ENCODE peak calls at places on chromosomes 12 and 14, in eight cellular contexts. L is NAMALWA; P is neural crest cell; T is CD8-positive, alpha-beta memory T cell; U is stromal cell of bone marrow; S is stimulated activated CD4-positive, alpha-beta T cell treated with anti-CD3 and anti-CD28 coated beads, TNF-alpha, amount 100 ng/mL, for 24 hours; M is GM04504; C is fibroblast of gingiva. J is an unnamed sample.

GRCh38 chr12:6038160-6038559 is 86.3 kb downstream of the VWF start:
- DNase-seq in L (peak; percentile 93), P (peak; percentile 56), T (no peak), U (peak; percentile 41), S (peak; percentile 16), M (no peak), C (peak; percentile 54), J (peak; percentile 70)

GRCh38 chr12:52438305-52439301 is 4.4 kb upstream of the KRT75 start:
- DNase-seq in L (no peak), P (no peak), T (no peak), U (no peak), S (no peak), M (no peak), C (no peak), J (no peak)

GRCh38 chr12:108821407-108822397 is 35.7 kb downstream of the SSH1 start:
- DNase-seq in L (no peak), P (no peak), T (no peak), U (no peak), S (no peak), M (no peak), C (no peak), J (no peak)

GRCh38 chr12:26971963-26972362 is 33.7 kb downstream of the FGFR1OP2 start:
- DNase-seq in L (peak; percentile 31), P (no peak), T (peak; percentile 68), U (no peak), S (peak; percentile 42), M (no peak), C (no peak), J (no peak)

GRCh38 chr14:93727039-93727740 is 61.1 kb downstream of the PRIMA1 start:
- DNase-seq in L (no peak), P (no peak), T (no peak), U (no peak), S (no peak), M (no peak), C (no peak), J (no peak)

GRCh38 chr12:26648584-26648983 is 184.4 kb downstream of the ITPR2 start:
- DNase-seq in L (no peak), P (no peak), T (no peak), U (peak; percentile 80), S (no peak), M (peak; percentile 74), C (peak; percentile 64), J (peak; percentile 96)

GRCh38 chr14:26926585-26926984 is 328.8 kb upstream of the NOVA1 start:
- DNase-seq in L (no peak), P (no peak), T (no peak), U (no peak), S (no peak), M (no peak), C (no peak), J (no peak)

GRCh38 chr14:22837059-22837749 is 819 bp downstream of the MMP14 start:
- DNase-seq in L (no peak), P (peak; percentile 41), T (no peak), U (peak; percentile 43), S (no peak), M (no peak), C (no peak), J (peak; percentile 68)

GRCh38 chr12:93091851-93092558 is 162.9 kb upstream of the EEA1 start:
- DNase-seq in L (no peak), P (no peak), T (no peak), U (no peak), S (no peak), M (no peak), C (no peak), J (no peak)